ENCODE peak calls at places on chromosomes 6 and 20, in six cellular contexts. A is PC-3, Z is GM23338, U is neuronal stem cell, F is OCI-LY7, W is K562. I is an unnamed sample.

GRCh38 chr20:24341781-24342180 is 127.6 kb upstream of the SYNDIG1 start:
- DNase-seq in F (no peak), A (no peak), Z (no peak), U (no peak), W (no peak), I (no peak)

GRCh38 chr6:170434114-170434820 is 118.8 kb downstream of the PSMB1 start:
- DNase-seq in F (no peak), A (no peak), U (no peak), Z (peak; percentile 33), W (no peak), I (peak; percentile 92)

GRCh38 chr6:82176616-82177015 is 70.9 kb downstream of the IBTK start:
- DNase-seq in A (no peak), Z (no peak), U (no peak), F (no peak), W (no peak), I (no peak)

GRCh38 chr20:16974080-16974854 is 226.1 kb downstream of the OTOR start:
- DNase-seq in U (no peak), W (no peak), A (no peak), Z (no peak), F (no peak), I (no peak)

GRCh38 chr20:46027245-46027853 is 1.7 kb upstream of the SLC12A5 start:
- DNase-seq in Z (peak; percentile 87), W (peak; percentile 75), F (peak; percentile 49), U (peak; percentile 78), A (peak; percentile 76), I (peak; percentile 96)

GRCh38 chr20:41142914-41143313 is 5.6 kb downstream of the PLCG1 start:
- DNase-seq in W (peak; percentile 20), Z (no peak), F (peak; percentile 50), A (no peak), U (no peak), I (no peak)

GRCh38 chr20:46458891-46459750 is 52.7 kb upstream of the ELMO2 start:
- DNase-seq in Z (peak; percentile 97), W (no peak), U (peak; percentile 54), F (no peak), A (no peak), I (no peak)

GRCh38 chr20:17960927-17961599 is 7.5 kb downstream of the SNX5 start:
- DNase-seq in Z (no peak), U (no peak), F (no peak), W (no peak), A (no peak), I (no peak)

GRCh38 chr20:10761232-10761631 is 87.4 kb upstream of the JAG1 start:
- DNase-seq in Z (no peak), W (no peak), A (peak; percentile 93), U (no peak), F (no peak), I (peak; percentile 62)

GRCh38 chr20:36065427-36065998 is 89.0 kb upstream of the EPB41L1 start:
- DNase-seq in U (no peak), A (no peak), W (no peak), Z (no peak), F (no peak), I (no peak)

GRCh38 chr6:22651731-22652130 is 82.4 kb downstream of the HDGFL1 start:
- DNase-seq in Z (no peak), A (no peak), W (no peak), F (no peak), U (no peak), I (no peak)

GRCh38 chr6:119327810-119328209 is 21.8 kb downstream of the MAN1A1 start:
- DNase-seq in Z (no peak), A (no peak), W (no peak), F (no peak), U (no peak), I (no peak)

GRCh38 chr6:2684059-2684749 is 66.5 kb downstream of the MYLK4 start:
- DNase-seq in A (peak; percentile 95), Z (no peak), W (peak; percentile 67), U (no peak), F (no peak), I (no peak)

GRCh38 chr20:33788351-33789049 is 22.6 kb upstream of the CHMP4B start:
- DNase-seq in U (no peak), A (peak; percentile 70), Z (no peak), W (no peak), F (no peak), I (peak; percentile 47)

GRCh38 chr6:81890846-81891245 is 138.4 kb upstream of the TENT5A start:
- DNase-seq in W (no peak), A (no peak), F (no peak), U (no peak), Z (no peak), I (peak; percentile 68)

GRCh38 chr20:25067102-25067987 is 9.4 kb upstream of the ACSS1 start:
- DNase-seq in U (no peak), Z (no peak), F (no peak), A (no peak), W (no peak), I (peak; percentile 18)

GRCh38 chr6:28587746-28588075 is 62.0 kb downstream of the GPX5 start:
- DNase-seq in W (no peak), A (no peak), F (no peak), U (no peak), Z (no peak), I (peak; percentile 61)

GRCh38 chr6:167000759-167001158 is 1.6 kb downstream of the CEP43 start:
- DNase-seq in A (no peak), U (no peak), F (peak; percentile 19), W (peak; percentile 23), Z (no peak), I (no peak)

GRCh38 chr20:23689399-23689690 is 507 bp upstream of the CST4 start:
- DNase-seq in F (no peak), U (no peak), A (no peak), Z (no peak), W (no peak), I (no peak)

GRCh38 chr6:15974817-15975216 is 154.1 kb upstream of the MYLIP start:
- DNase-seq in Z (no peak), W (no peak), U (no peak), F (no peak), A (no peak), I (no peak)

GRCh38 chr6:15843226-15843625 is 180.4 kb upstream of the DTNBP1 start:
- DNase-seq in A (no peak), W (no peak), Z (no peak), U (no peak), F (no peak), I (no peak)

GRCh38 chr20:48209102-48209501 is 423.8 kb upstream of the SULF2 start:
- DNase-seq in U (no peak), F (no peak), W (no peak), Z (no peak), A (no peak), I (no peak)

GRCh38 chr6:161029195-161029809 is 37.7 kb downstream of the MAP3K4 start:
- DNase-seq in F (no peak), Z (no peak), U (no peak), A (no peak), W (no peak), I (peak; percentile 73)

GRCh38 chr6:108736832-108737231 is 111.4 kb upstream of the ARMC2 start:
- DNase-seq in Z (peak; percentile 82), U (no peak), A (peak; percentile 84), W (peak; percentile 66), F (no peak), I (peak; percentile 96)

GRCh38 chr6:113287396-113287795 is 569.7 kb upstream of the MARCKS start:
- DNase-seq in W (no peak), A (no peak), Z (no peak), F (no peak), U (no peak), I (no peak)

GRCh38 chr6:11442495-11442894 is 95.1 kb upstream of the TMEM170B start:
- DNase-seq in A (no peak), U (no peak), Z (no peak), W (no peak), F (no peak), I (no peak)

GRCh38 chr6:167408235-167408869 is 83.5 kb downstream of the TTLL2 start:
- DNase-seq in A (no peak), F (no peak), U (no peak), Z (no peak), W (no peak), I (no peak)

GRCh38 chr6:167953551-167953950 is 43.9 kb upstream of the KIF25 start:
- DNase-seq in W (no peak), A (no peak), Z (no peak), F (no peak), U (no peak), I (no peak)

GRCh38 chr6:18034798-18035202 is 47.4 kb upstream of the KIF13A start:
- DNase-seq in A (no peak), F (no peak), W (peak; percentile 78), Z (no peak), U (no peak), I (no peak)

GRCh38 chr6:6885521-6886088 is 222.2 kb upstream of the RREB1 start:
- DNase-seq in F (no peak), A (no peak), U (no peak), W (peak; percentile 69), Z (no peak), I (no peak)
- H2AFZ ChIP-seq in F (no peak overlapping the region), A (no peak overlapping the region), U (peak overlapping the region; percentile 49), W (peak overlapping the region; percentile 96), Z (peak overlapping the region; percentile 66), I (no peak overlapping the region)

GRCh38 chr6:6811151-6812002 is 222.9 kb downstream of the LY86 start:
- DNase-seq in A (peak; percentile 98), W (no peak), F (no peak), U (no peak), Z (peak; percentile 84), I (peak; percentile 85)

GRCh38 chr6:6812427-6812826 is 223.9 kb downstream of the LY86 start:
- DNase-seq in U (no peak), W (no peak), A (no peak), Z (no peak), F (no peak), I (no peak)

GRCh38 chr6:6816716-6817115 is 228.2 kb downstream of the LY86 start:
- DNase-seq in W (no peak), U (no peak), F (no peak), A (no peak), Z (no peak), I (no peak)

GRCh38 chr6:6818078-6818639 is 229.6 kb downstream of the LY86 start:
- DNase-seq in F (no peak), A (no peak), U (no peak), W (no peak), Z (no peak), I (no peak)

GRCh38 chr6:6815732-6816131 is 227.2 kb downstream of the LY86 start:
- DNase-seq in Z (no peak), F (no peak), W (no peak), A (no peak), U (no peak), I (no peak)
- H2AFZ ChIP-seq in Z (no peak overlapping the region), F (no peak overlapping the region), W (no peak overlapping the region), A (no peak overlapping the region), U (no peak overlapping the region), I (no peak overlapping the region)

GRCh38 chr6:132530293-132530974 is 7.6 kb upstream of the TAAR9 start:
- DNase-seq in F (peak; percentile 82), U (peak; percentile 67), W (peak; percentile 81), A (peak; percentile 70), Z (peak; percentile 82), I (peak; percentile 64)
- H2AFZ ChIP-seq in F (peak overlapping the region; percentile 96), U (peak overlapping the region; percentile 65), W (no peak overlapping the region), A (peak overlapping the region; percentile 89), Z (peak overlapping the region; percentile 49), I (peak overlapping the region; percentile 85)

DNA sequence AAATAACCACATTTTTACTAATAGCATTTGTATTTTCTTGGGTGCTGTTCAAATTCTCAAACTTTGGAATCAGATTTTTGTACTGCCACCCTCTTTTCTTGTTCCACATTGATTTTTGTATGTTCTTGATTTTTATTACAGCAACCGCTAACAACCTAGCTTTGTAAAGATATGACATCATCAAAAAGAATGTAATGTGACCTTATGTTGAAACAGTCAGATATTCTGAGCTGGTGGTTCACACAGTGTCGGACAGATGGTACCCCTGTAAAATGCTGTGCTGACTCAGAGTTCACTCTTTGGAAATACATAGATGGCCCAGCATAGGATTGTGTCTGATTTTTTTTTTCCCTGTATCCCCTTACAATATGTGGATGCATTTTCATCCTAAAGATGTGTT is 118.9 kb downstream of the QKI start:
- DNase-seq in A (peak; percentile 54), F (no peak), U (no peak), Z (no peak), W (peak; percentile 28), I (peak; percentile 80)
- H2AFZ ChIP-seq in A (no peak overlapping the region), F (no peak overlapping the region), U (no peak overlapping the region), Z (no peak overlapping the region), W (no peak overlapping the region), I (no peak overlapping the region)